ENCODE peak calls at places on chromosome 10, in four cellular contexts. Q is midbrain, U is NCI-H524, Z is epithelial cell of esophagus. I is an unnamed sample.

GRCh38 chr10:101237080-101237817 is 8.0 kb upstream of the LBX1 start:
- DNase-seq in Q (no peak), Z (no peak), U (no peak), I (no peak)

GRCh38 chr10:79385392-79385795 is 38.1 kb downstream of the PPIF start:
- DNase-seq in U (no peak), Q (no peak), Z (no peak), I (no peak)

GRCh38 chr10:124906551-124907001 is 35.3 kb upstream of the ZRANB1 start:
- DNase-seq in U (no peak), Q (no peak), Z (no peak), I (no peak)

GRCh38 chr10:120508393-120508792 is 51.4 kb downstream of the PLPP4 start:
- DNase-seq in U (no peak), Q (no peak), Z (peak), I (no peak)

GRCh38 chr10:100508691-100509150 is 10.9 kb downstream of the SEC31B start:
- DNase-seq in Z (peak), Q (no peak), U (no peak), I (peak)

GRCh38 chr10:5576780-5577472 is 52.2 kb downstream of the CALML3 start:
- DNase-seq in Q (no peak), U (no peak), Z (peak), I (no peak)

GRCh38 chr10:70381491-70382421 is 669 bp downstream of the LRRC20 start:
- DNase-seq in Q (peak), U (peak), Z (no peak), I (peak)

GRCh38 chr10:23516530-23516929 is 77.7 kb downstream of the OTUD1 start:
- DNase-seq in Z (peak), Q (peak), U (no peak), I (peak)

GRCh38 chr10:5639066-5639465 is 27.3 kb downstream of the ASB13 start:
- DNase-seq in U (no peak), Z (no peak), Q (no peak), I (no peak)

GRCh38 chr10:120387326-120387725 is 69.7 kb upstream of the PLPP4 start:
- DNase-seq in U (no peak), Z (no peak), Q (no peak), I (no peak)

GRCh38 chr10:44936314-44936975 is 23.2 kb upstream of the RASSF4 start:
- DNase-seq in U (no peak), Z (no peak), Q (no peak), I (no peak)

GRCh38 chr10:90968448-90969086 is 47.7 kb upstream of the ANKRD1 start:
- DNase-seq in Q (no peak), U (no peak), Z (peak), I (no peak)

GRCh38 chr10:131814567-131815290 is 86.1 kb upstream of the PPP2R2D start:
- DNase-seq in U (no peak), Z (no peak), Q (no peak), I (no peak)

GRCh38 chr10:120422459-120422858 is 34.6 kb upstream of the PLPP4 start:
- DNase-seq in Q (no peak), Z (peak), U (no peak), I (no peak)

GRCh38 chr10:5840314-5841307 is 27.4 kb upstream of the GDI2 start:
- DNase-seq in Z (no peak), Q (peak), U (no peak), I (no peak)

GRCh38 chr10:79491171-79491835 is 21.0 kb upstream of the EIF5AL1 start:
- DNase-seq in Q (no peak), U (no peak), Z (peak), I (peak)

GRCh38 chr10:78894841-78895195 is 173.9 kb upstream of the ZMIZ1 start:
- DNase-seq in U (no peak), Q (no peak), Z (peak), I (no peak)

GRCh38 chr10:110017940-110018339 is 10.2 kb downstream of the ADD3 start:
- DNase-seq in Q (no peak), Z (no peak), U (no peak), I (no peak)

GRCh38 chr10:11163990-11164805 is 146.5 kb downstream of the CELF2 start:
- DNase-seq in U (no peak), Z (no peak), Q (peak), I (no peak)

GRCh38 chr10:23917251-23917908 is 291.6 kb upstream of the KIAA1217 start:
- DNase-seq in Z (no peak), U (peak), Q (no peak), I (peak)

GRCh38 chr10:23439452-23439919 is 611 bp downstream of the OTUD1 start:
- DNase-seq in Q (no peak), Z (peak), U (no peak), I (no peak)

GRCh38 chr10:59337254-59337653 is 25.1 kb downstream of the FAM13C start:
- DNase-seq in Z (peak), U (peak), Q (peak), I (peak)

GRCh38 chr10:62643612-62644587 is 160.6 kb upstream of the ADO start:
- DNase-seq in Q (no peak), Z (no peak), U (no peak), I (no peak)